ENCODE peak calls at places on chromosomes 6 and 20, in five cellular contexts. One of them, this sample, is unnamed.

GRCh38 chr6:27892596-27893058 is 19.6 kb downstream of the OR2B2 start:
- DNase-seq in GM12891: no peak
- DNase-seq in HepG2: no peak
- DNase-seq in GM12878: no peak
- DNase-seq in H1: no peak
- DNase-seq in this sample: no peak

GRCh38 chr6:42446370-42446769 is 5.4 kb downstream of the TRERF1 start:
- DNase-seq in GM12878: no peak
- DNase-seq in HepG2: no peak
- DNase-seq in GM12891: no peak
- DNase-seq in H1: no peak
- DNase-seq in this sample: no peak

GRCh38 chr6:41721396-41721795 is 14.0 kb downstream of the TFEB start:
- DNase-seq in H1: no peak
- DNase-seq in HepG2: no peak
- DNase-seq in GM12891: no peak
- DNase-seq in GM12878: no peak
- DNase-seq in this sample: no peak

GRCh38 chr6:107561325-107561724 is 71.4 kb downstream of the SOBP start:
- DNase-seq in GM12891: no peak
- DNase-seq in GM12878: no peak
- DNase-seq in H1: no peak
- DNase-seq in HepG2: no peak
- DNase-seq in this sample: no peak

GRCh38 chr20:13786143-13786828 is 1.5 kb downstream of the NDUFAF5 start:
- DNase-seq in HepG2: no peak
- DNase-seq in H1: no peak
- DNase-seq in GM12878: no peak
- DNase-seq in GM12891: no peak
- DNase-seq in this sample: no peak

GRCh38 chr6:144929262-144929661 is 644.1 kb downstream of the UTRN start:
- DNase-seq in GM12878: no peak
- DNase-seq in HepG2: no peak
- DNase-seq in H1: no peak
- DNase-seq in GM12891: no peak
- DNase-seq in this sample: no peak

GRCh38 chr6:24933868-24934401 is 1.8 kb downstream of the RIPOR2 start:
- DNase-seq in HepG2: peak; percentile 43
- DNase-seq in H1: peak; percentile 70
- DNase-seq in GM12878: no peak
- DNase-seq in GM12891: no peak
- DNase-seq in this sample: no peak

GRCh38 chr6:121748376-121748775 is 312.9 kb downstream of the GJA1 start:
- DNase-seq in GM12878: no peak
- DNase-seq in H1: no peak
- DNase-seq in HepG2: no peak
- DNase-seq in GM12891: no peak
- DNase-seq in this sample: no peak

GRCh38 chr6:162922816-162923215 is 195.0 kb downstream of the PACRG start:
- DNase-seq in GM12878: no peak
- DNase-seq in HepG2: no peak
- DNase-seq in GM12891: no peak
- DNase-seq in H1: no peak
- DNase-seq in this sample: no peak

GRCh38 chr20:54668271-54669053 is 193.1 kb downstream of the DOK5 start:
- DNase-seq in GM12878: no peak
- DNase-seq in GM12891: no peak
- DNase-seq in H1: peak; percentile 77
- DNase-seq in HepG2: peak; percentile 41
- DNase-seq in this sample: no peak

GRCh38 chr20:62740286-62741141 is 31.9 kb downstream of the NTSR1 start:
- DNase-seq in HepG2: peak; percentile 54
- DNase-seq in GM12891: peak; percentile 89
- DNase-seq in GM12878: peak; percentile 78
- DNase-seq in H1: no peak
- DNase-seq in this sample: peak; percentile 95

GRCh38 chr20:24981750-24982149 is 10.8 kb downstream of the APMAP start:
- DNase-seq in GM12878: no peak
- DNase-seq in H1: no peak
- DNase-seq in HepG2: no peak
- DNase-seq in GM12891: no peak
- DNase-seq in this sample: no peak

GRCh38 chr20:12570371-12570770 is 438.4 kb upstream of the SPTLC3 start:
- DNase-seq in GM12891: no peak
- DNase-seq in HepG2: peak; percentile 76
- DNase-seq in H1: peak; percentile 64
- DNase-seq in GM12878: no peak
- DNase-seq in this sample: no peak

GRCh38 chr6:131116755-131117360 is 18.4 kb upstream of the AKAP7 start:
- DNase-seq in HepG2: peak; percentile 68
- DNase-seq in GM12891: no peak
- DNase-seq in GM12878: no peak
- DNase-seq in H1: no peak
- DNase-seq in this sample: no peak

GRCh38 chr6:106666290-106667021 is 37.1 kb downstream of the QRSL1 start:
- DNase-seq in H1: no peak
- DNase-seq in GM12891: peak; percentile 26
- DNase-seq in HepG2: no peak
- DNase-seq in GM12878: peak; percentile 64
- DNase-seq in this sample: no peak

GRCh38 chr6:47276377-47276776 is 33.3 kb downstream of the TNFRSF21 start:
- DNase-seq in GM12891: no peak
- DNase-seq in GM12878: no peak
- DNase-seq in H1: no peak
- DNase-seq in HepG2: no peak
- DNase-seq in this sample: no peak

GRCh38 chr20:45313943-45314342 is 5.8 kb upstream of the MATN4 start:
- DNase-seq in H1: no peak
- DNase-seq in HepG2: no peak
- DNase-seq in GM12878: no peak
- DNase-seq in GM12891: no peak
- DNase-seq in this sample: no peak

GRCh38 chr20:24406761-24407550 is 62.5 kb upstream of the SYNDIG1 start:
- DNase-seq in GM12878: no peak
- DNase-seq in HepG2: no peak
- DNase-seq in GM12891: no peak
- DNase-seq in H1: no peak
- DNase-seq in this sample: no peak

GRCh38 chr6:33208089-33208967 is at the start of gene RING1:
- DNase-seq in H1: peak; percentile 90
- DNase-seq in GM12878: no peak
- DNase-seq in GM12891: peak; percentile 95
- DNase-seq in HepG2: peak; percentile 59
- DNase-seq in this sample: peak; percentile 96

GRCh38 chr6:107989166-107990094 is 31.4 kb upstream of the SEC63 start:
- DNase-seq in GM12891: no peak
- DNase-seq in H1: no peak
- DNase-seq in GM12878: no peak
- DNase-seq in HepG2: no peak
- DNase-seq in this sample: no peak

GRCh38 chr6:31738048-31738979 is 1.5 kb upstream of the MSH5 start:
- DNase-seq in GM12878: peak; percentile 75
- DNase-seq in HepG2: peak; percentile 97
- DNase-seq in H1: no peak
- DNase-seq in GM12891: no peak
- DNase-seq in this sample: peak; percentile 61

GRCh38 chr6:140271759-140272377 is 897.4 kb upstream of the CITED2 start:
- DNase-seq in H1: no peak
- DNase-seq in HepG2: no peak
- DNase-seq in GM12891: peak; percentile 11
- DNase-seq in GM12878: peak; percentile 36
- DNase-seq in this sample: no peak

GRCh38 chr6:16184554-16184953 is 53.8 kb upstream of the GMPR start:
- DNase-seq in HepG2: no peak
- DNase-seq in GM12878: no peak
- DNase-seq in GM12891: no peak
- DNase-seq in H1: no peak
- DNase-seq in this sample: no peak

GRCh38 chr6:12567682-12568081 is 148.9 kb upstream of the PHACTR1 start:
- DNase-seq in HepG2: no peak
- DNase-seq in H1: no peak
- DNase-seq in GM12891: no peak
- DNase-seq in GM12878: no peak
- DNase-seq in this sample: no peak

GRCh38 chr6:123803862-123804681 is at the start of gene NKAIN2:
- DNase-seq in GM12878: no peak
- DNase-seq in GM12891: peak; percentile 10
- DNase-seq in HepG2: no peak
- DNase-seq in H1: peak; percentile 80
- DNase-seq in this sample: peak; percentile 1

GRCh38 chr20:50085481-50086365 is 27.2 kb downstream of the UBE2V1 start:
- DNase-seq in GM12891: peak; percentile 48
- DNase-seq in HepG2: peak; percentile 82
- DNase-seq in H1: no peak
- DNase-seq in GM12878: no peak
- DNase-seq in this sample: peak; percentile 40

GRCh38 chr6:68876792-68877493 is 241.9 kb downstream of the ADGRB3 start:
- DNase-seq in H1: no peak
- DNase-seq in GM12891: no peak
- DNase-seq in HepG2: peak; percentile 3
- DNase-seq in GM12878: no peak
- DNase-seq in this sample: no peak

GRCh38 chr20:50305636-50306477 is 115.2 kb downstream of the CEBPB start:
- DNase-seq in HepG2: peak; percentile 98
- DNase-seq in GM12878: no peak
- DNase-seq in GM12891: no peak
- DNase-seq in H1: no peak
- DNase-seq in this sample: no peak

GRCh38 chr20:17969276-17969883 is 562 bp downstream of the MGME1 start:
- DNase-seq in GM12891: no peak
- DNase-seq in H1: no peak
- DNase-seq in HepG2: peak; percentile 67
- DNase-seq in GM12878: no peak
- DNase-seq in this sample: no peak

GRCh38 chr20:39829255-39829654 is 859.8 kb downstream of the MAFB start:
- DNase-seq in GM12878: no peak
- DNase-seq in GM12891: no peak
- DNase-seq in H1: peak; percentile 53
- DNase-seq in HepG2: no peak
- DNase-seq in this sample: no peak

GRCh38 chr20:33686008-33686983 is at the start of gene E2F1:
- DNase-seq in GM12878: peak; percentile 61
- DNase-seq in H1: peak; percentile 97
- DNase-seq in GM12891: peak; percentile 97
- DNase-seq in HepG2: peak; percentile 94
- DNase-seq in this sample: peak; percentile 98

GRCh38 chr6:31651602-31652191 is 764 bp downstream of the BAG6 start:
- DNase-seq in GM12891: no peak
- DNase-seq in GM12878: no peak
- DNase-seq in HepG2: peak; percentile 89
- DNase-seq in H1: no peak
- DNase-seq in this sample: no peak

GRCh38 chr20:47392721-47393073 is 36.2 kb upstream of the ZMYND8 start:
- DNase-seq in HepG2: no peak
- DNase-seq in H1: no peak
- DNase-seq in GM12878: no peak
- DNase-seq in GM12891: no peak
- DNase-seq in this sample: no peak

GRCh38 chr6:35048631-35049083 is 92.5 kb downstream of the TCP11 start:
- DNase-seq in H1: no peak
- DNase-seq in GM12878: no peak
- DNase-seq in HepG2: no peak
- DNase-seq in GM12891: no peak
- DNase-seq in this sample: no peak
- TF ChIP-seq POLR2A in H1: no peak
- TF ChIP-seq POLR2A in GM12878: no peak
- TF ChIP-seq POLR2A in HepG2: no peak
- TF ChIP-seq POLR2A in GM12891: no peak
- TF ChIP-seq POLR2A in this sample: no peak

GRCh38 chr20:20360464-20360863 is 7.4 kb upstream of the INSM1 start:
- DNase-seq in HepG2: peak; percentile 67
- DNase-seq in H1: no peak
- DNase-seq in GM12878: no peak
- DNase-seq in GM12891: no peak
- DNase-seq in this sample: peak; percentile 41
- TF ChIP-seq TAF1 in HepG2: no peak
- TF ChIP-seq TAF1 in H1: no peak
- TF ChIP-seq TAF1 in GM12878: no peak
- TF ChIP-seq TAF1 in GM12891: no peak
- TF ChIP-seq TAF1 in this sample: no peak

DNA sequence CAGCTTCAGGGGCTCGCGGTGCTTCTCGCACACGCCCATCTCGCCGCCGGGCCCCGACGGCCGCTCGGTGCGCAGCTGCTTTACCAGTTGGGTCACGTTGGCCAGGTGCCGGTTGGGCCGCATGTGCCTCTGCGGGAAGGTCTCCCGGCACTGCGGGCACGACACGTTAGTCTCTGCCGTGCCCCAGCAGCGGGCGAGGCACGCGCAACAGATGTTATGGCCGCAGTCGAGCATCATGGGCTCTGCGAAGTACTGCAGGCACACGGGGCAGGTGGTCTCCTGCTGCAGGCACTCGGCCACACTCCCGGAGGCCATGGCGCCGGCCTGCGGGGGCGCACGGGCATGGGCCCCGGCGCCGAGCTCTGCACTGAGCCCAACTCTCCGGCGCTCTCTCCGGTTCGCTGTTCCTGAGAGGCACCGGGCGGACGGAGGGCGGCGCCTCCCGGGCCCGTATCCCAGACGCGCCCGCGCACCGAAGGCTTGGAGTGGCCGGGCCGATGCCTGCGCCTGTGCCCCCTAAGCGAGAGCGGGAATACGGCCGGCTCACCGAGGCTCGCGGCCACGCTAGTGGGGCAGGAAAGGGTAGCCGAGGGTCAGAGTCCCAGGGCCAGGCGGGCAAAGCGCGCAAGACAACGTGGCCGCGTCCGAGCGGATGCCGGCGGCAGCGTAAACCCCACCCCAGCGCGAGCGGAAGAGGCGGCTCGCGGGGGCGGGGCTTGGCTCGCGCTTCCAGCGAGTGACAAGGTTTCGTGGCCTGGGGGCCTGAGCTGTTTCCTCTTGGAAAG is at the start of gene TRIM27:
- DNase-seq in HepG2: peak; percentile 88
- DNase-seq in GM12878: peak; percentile 34
- DNase-seq in H1: peak; percentile 88
- DNase-seq in GM12891: peak; percentile 79
- DNase-seq in this sample: peak; percentile 80
- TF ChIP-seq POLR2AphosphoS5 in HepG2: peak; percentile 95
- TF ChIP-seq POLR2AphosphoS5 in GM12878: peak; percentile 88
- TF ChIP-seq POLR2AphosphoS5 in H1: peak; percentile 88
- TF ChIP-seq POLR2AphosphoS5 in GM12891: peak; percentile 91
- TF ChIP-seq POLR2AphosphoS5 in this sample: peak; percentile 91

DNA sequence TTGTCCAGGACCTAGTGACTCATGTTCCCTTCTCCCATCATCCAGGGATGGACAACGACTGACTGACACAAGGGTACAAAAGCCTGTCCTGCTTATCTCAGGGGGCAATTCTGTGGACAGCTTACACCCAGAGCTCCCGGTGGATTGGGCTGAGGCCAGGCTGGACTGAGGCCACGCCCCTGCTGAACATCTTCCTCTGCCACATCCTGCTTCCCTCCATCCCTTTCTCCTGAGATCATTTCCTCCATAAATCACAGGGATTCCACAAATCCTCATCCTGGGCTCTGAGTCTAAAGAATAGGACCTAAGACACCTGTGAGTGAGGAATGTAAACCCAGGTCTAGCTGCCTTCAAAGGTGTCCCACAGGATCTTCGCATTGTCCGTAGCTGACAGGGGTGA is 30.4 kb upstream of the RNF24 start:
- DNase-seq in HepG2: no peak
- DNase-seq in GM12878: no peak
- DNase-seq in H1: no peak
- DNase-seq in GM12891: no peak
- DNase-seq in this sample: no peak
- TF ChIP-seq POLR2A in HepG2: no peak
- TF ChIP-seq POLR2A in GM12878: no peak
- TF ChIP-seq POLR2A in H1: no peak
- TF ChIP-seq POLR2A in GM12891: no peak
- TF ChIP-seq POLR2A in this sample: no peak

GRCh38 chr6:91879346-91879995 is 1292.6 kb upstream of the MAP3K7 start:
- DNase-seq in H1: no peak
- DNase-seq in HepG2: no peak
- DNase-seq in GM12878: no peak
- DNase-seq in GM12891: no peak
- DNase-seq in this sample: no peak
- TF ChIP-seq TAF1 in H1: no peak
- TF ChIP-seq TAF1 in HepG2: no peak
- TF ChIP-seq TAF1 in GM12878: no peak
- TF ChIP-seq TAF1 in GM12891: no peak
- TF ChIP-seq TAF1 in this sample: no peak

This sample was measured in GM12892.